ENCODE peak calls at places on chromosomes 1 and 21, in six cellular contexts. U is mesenchymal stem cell, M is GM23248, L is IMR-90, F is neuronal stem cell, X is fibroblast of lung. Z is an unnamed sample.

GRCh38 chr21:34243562-34243961 is 120.2 kb upstream of the KCNE2 start:
- DNase-seq in U (peak; percentile 27), F (no peak), L (peak; percentile 11), X (peak; percentile 1), M (peak; percentile 38), Z (no peak)

GRCh38 chr21:42062543-42063022 is 8.5 kb upstream of the UMODL1 start:
- DNase-seq in L (no peak), F (no peak), X (no peak), M (no peak), U (no peak), Z (no peak)

GRCh38 chr1:15341634-15342375 is 67.9 kb upstream of the EFHD2 start:
- DNase-seq in X (peak; percentile 72), M (peak; percentile 77), F (no peak), L (peak; percentile 85), U (peak; percentile 84), Z (no peak)

GRCh38 chr1:220928725-220929297 is 49.6 kb downstream of the HLX start:
- DNase-seq in U (no peak), F (no peak), X (no peak), L (no peak), M (peak; percentile 31), Z (no peak)

GRCh38 chr1:12595839-12596821 is 21.9 kb downstream of the DHRS3 start:
- DNase-seq in L (peak; percentile 98), M (peak; percentile 99), F (no peak), X (peak; percentile 99), U (peak; percentile 95), Z (no peak)

GRCh38 chr1:83996175-83996574 is 2.8 kb downstream of the TTLL7 start:
- DNase-seq in L (peak; percentile 2), X (no peak), M (no peak), U (no peak), F (no peak), Z (no peak)

GRCh38 chr1:245493029-245493428 is 338.2 kb downstream of the KIF26B start:
- DNase-seq in M (peak; percentile 53), L (no peak), F (no peak), X (no peak), U (no peak), Z (no peak)

GRCh38 chr1:219189021-219189824 is 15.5 kb downstream of the LYPLAL1 start:
- DNase-seq in M (peak; percentile 73), L (peak; percentile 83), F (no peak), X (peak; percentile 88), U (peak; percentile 62), Z (no peak)

GRCh38 chr1:99943238-99943794 is 26.5 kb upstream of the SLC35A3 start:
- DNase-seq in L (peak; percentile 38), M (peak; percentile 64), X (peak; percentile 75), F (no peak), U (peak; percentile 28), Z (no peak)

GRCh38 chr1:159999204-159999603 is 32.6 kb downstream of the PIGM start:
- DNase-seq in M (peak; percentile 58), U (no peak), X (peak; percentile 73), F (no peak), L (no peak), Z (no peak)

GRCh38 chr1:151820940-151821339 is 10.7 kb downstream of the RORC start:
- DNase-seq in X (no peak), U (no peak), F (no peak), M (no peak), L (no peak), Z (no peak)

GRCh38 chr1:31014094-31014493 is 51.4 kb downstream of the PUM1 start:
- DNase-seq in U (no peak), X (no peak), M (no peak), F (no peak), L (no peak), Z (no peak)

GRCh38 chr1:54051936-54052469 is 1.0 kb downstream of the TMEM59 start:
- DNase-seq in L (no peak), X (peak; percentile 13), F (no peak), M (peak; percentile 88), U (no peak), Z (no peak)

GRCh38 chr1:41277371-41277994 is 35.4 kb upstream of the SCMH1 start:
- DNase-seq in U (no peak), M (no peak), F (no peak), X (no peak), L (no peak), Z (no peak)

GRCh38 chr1:28519946-28520725 is 14.3 kb downstream of the RCC1 start:
- DNase-seq in F (no peak), M (no peak), X (no peak), L (no peak), U (no peak), Z (no peak)

GRCh38 chr1:193417945-193418744 is 231.7 kb upstream of the B3GALT2 start:
- DNase-seq in F (no peak), U (peak; percentile 65), X (peak; percentile 39), L (peak; percentile 58), M (peak; percentile 54), Z (no peak)

GRCh38 chr1:197913495-197914276 is 3.5 kb upstream of the LHX9 start:
- DNase-seq in M (no peak), U (no peak), L (no peak), X (no peak), F (peak; percentile 15), Z (no peak)

GRCh38 chr1:63593887-63594617 is 841 bp downstream of the PGM1 start:
- DNase-seq in X (peak; percentile 76), L (peak; percentile 33), U (peak; percentile 51), M (peak; percentile 89), F (peak; percentile 46), Z (no peak)

GRCh38 chr1:22893292-22893691 is 79.4 kb downstream of the LACTBL1 start:
- DNase-seq in M (no peak), L (no peak), F (no peak), X (no peak), U (no peak), Z (no peak)

GRCh38 chr21:34770581-34770980 is 101.8 kb downstream of the CLIC6 start:
- DNase-seq in L (no peak), X (peak; percentile 62), F (no peak), M (no peak), U (no peak), Z (no peak)

GRCh38 chr1:59332221-59332620 is 35.3 kb downstream of the FGGY start:
- DNase-seq in L (peak; percentile 5), M (no peak), F (no peak), U (peak; percentile 32), X (no peak), Z (no peak)

GRCh38 chr1:110255388-110255787 is 45.3 kb downstream of the KCNC4 start:
- DNase-seq in M (no peak), F (peak; percentile 37), L (no peak), U (no peak), X (no peak), Z (no peak)

GRCh38 chr1:150994248-150994647 is 12.2 kb downstream of the ANXA9 start:
- DNase-seq in U (no peak), L (no peak), M (no peak), F (no peak), X (no peak), Z (no peak)

GRCh38 chr1:195376190-195376589 is 1232.0 kb downstream of the KCNT2 start:
- DNase-seq in L (peak; percentile 1), M (peak; percentile 30), X (peak; percentile 5), F (no peak), U (no peak), Z (no peak)

GRCh38 chr1:77282866-77283539 is 1.2 kb downstream of the AK5 start:
- DNase-seq in L (peak; percentile 5), M (peak; percentile 46), F (no peak), X (peak; percentile 8), U (peak; percentile 35), Z (no peak)

GRCh38 chr1:222358100-222358499 is 189.8 kb downstream of the HHIPL2 start:
- DNase-seq in X (no peak), F (no peak), U (no peak), M (no peak), L (no peak), Z (no peak)

GRCh38 chr1:230869499-230869898 is 1.2 kb upstream of the C1orf198 start:
- DNase-seq in U (peak; percentile 46), L (peak; percentile 71), M (peak; percentile 50), F (no peak), X (peak; percentile 74), Z (no peak)

GRCh38 chr1:145908653-145909052 is 1.2 kb downstream of the ITGA10 start:
- DNase-seq in U (no peak), X (peak; percentile 27), F (no peak), L (peak; percentile 36), M (peak; percentile 65), Z (no peak)

GRCh38 chr1:209389258-209389657 is 194.3 kb upstream of the CAMK1G start:
- DNase-seq in M (peak; percentile 92), L (peak; percentile 94), U (peak; percentile 72), F (no peak), X (peak; percentile 98), Z (peak; percentile 95)

DNA sequence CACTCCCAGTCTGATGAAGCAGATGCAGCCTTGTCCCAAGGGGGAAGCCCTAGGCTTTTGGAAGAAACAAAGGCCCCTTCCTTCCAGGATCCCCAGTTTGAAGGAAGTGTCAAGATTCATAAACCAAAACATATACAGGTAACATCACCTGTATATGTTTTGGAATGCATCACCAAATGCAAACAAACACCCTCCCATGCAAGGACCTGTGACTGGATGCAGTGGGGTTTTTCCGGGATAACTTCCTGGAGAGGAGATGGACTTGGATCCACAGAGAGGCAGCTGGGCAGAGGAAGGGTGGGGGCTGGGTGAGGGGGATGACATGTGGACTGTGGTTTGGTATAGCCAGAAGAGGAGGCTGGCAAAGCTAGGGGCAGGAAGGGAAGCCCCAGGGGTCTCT is 1.5 kb upstream of the PLA2G2F start:
- DNase-seq in F (no peak), U (no peak), X (no peak), L (no peak), M (no peak), Z (no peak)
- H3K4me2 ChIP-seq in F (no peak overlapping the region), U (no peak overlapping the region), X (no peak overlapping the region), L (no peak overlapping the region), M (no peak overlapping the region), Z (no peak overlapping the region)

GRCh38 chr1:161185732-161186311 is 8.5 kb upstream of the B4GALT3 start:
- DNase-seq in F (no peak), X (no peak), M (no peak), U (no peak), L (no peak), Z (no peak)
- H3K9ac ChIP-seq in F (no peak overlapping the region), X (no peak overlapping the region), M (no peak overlapping the region), U (peak overlapping the region; percentile 42), L (no peak overlapping the region), Z (no peak overlapping the region)

DNA sequence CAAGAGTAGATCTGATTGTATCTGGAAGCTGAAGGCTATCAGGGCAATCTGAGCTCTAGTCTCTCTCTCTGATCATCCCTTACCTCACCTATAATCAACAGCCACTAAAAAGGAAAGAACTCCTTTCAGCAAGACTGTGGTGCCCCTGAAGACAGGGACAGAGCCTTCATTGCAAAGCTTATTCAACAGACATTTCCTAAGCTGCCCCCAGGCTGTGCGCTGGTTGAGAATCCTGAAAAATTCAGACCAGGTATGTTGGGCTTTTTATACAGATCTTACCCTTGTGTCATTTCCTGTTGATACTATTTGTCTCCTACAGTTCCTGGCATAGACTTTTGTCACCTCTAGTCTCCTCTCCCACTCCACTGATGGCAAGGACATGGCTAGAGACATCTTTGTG is 63.3 kb upstream of the PLA2G4A start:
- DNase-seq in F (no peak), U (no peak), M (no peak), L (no peak), X (no peak), Z (no peak)
- H2AFZ ChIP-seq in F (no peak overlapping the region), U (no peak overlapping the region), M (no peak overlapping the region), L (no peak overlapping the region), X (no peak overlapping the region), Z (no peak overlapping the region)

DNA sequence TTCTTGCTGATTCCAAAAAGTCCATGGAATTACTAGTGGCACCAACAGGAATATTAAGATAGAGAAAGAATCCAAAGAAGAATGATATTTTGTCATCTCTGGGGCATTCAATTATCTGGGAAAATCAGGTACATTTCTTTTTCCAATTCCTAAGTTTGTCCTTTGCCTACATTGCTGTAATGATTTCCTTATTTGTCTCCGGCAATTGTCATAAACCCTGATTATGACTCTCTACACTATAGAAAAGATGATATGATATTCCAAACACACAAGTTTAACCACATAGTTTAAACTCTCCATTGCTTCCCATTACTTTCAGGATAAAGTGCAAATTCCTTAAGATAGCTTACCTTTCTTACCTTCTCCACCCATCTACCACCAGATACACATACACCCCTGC is 647.0 kb downstream of the PLPP3 start:
- DNase-seq in U (no peak), X (no peak), M (no peak), L (no peak), F (no peak), Z (no peak)
- H3K4me2 ChIP-seq in U (no peak overlapping the region), X (no peak overlapping the region), M (no peak overlapping the region), L (no peak overlapping the region), F (no peak overlapping the region), Z (no peak overlapping the region)

Z was measured in keratinocyte.